ENCODE peak calls at places on chromosomes 7 and 10, in nine cellular contexts. L, N, D, A, I, J, B, C and F are unnamed samples.

GRCh38 chr7:125605241-125605640 is 675.6 kb upstream of the POT1 start:
- DNase-seq in L (no peak), N (no peak), D (no peak), A (no peak), I (no peak), J (no peak), B (no peak), C (no peak), F (no peak)

GRCh38 chr10:59000162-59000825 is 176.1 kb upstream of the PHYHIPL start:
- DNase-seq in L (no peak), N (no peak), D (no peak), A (no peak), I (no peak), J (no peak), B (no peak), C (no peak), F (no peak)

GRCh38 chr10:43176271-43176670 is 38.0 kb downstream of the CSGALNACT2 start:
- DNase-seq in L (no peak), N (no peak), D (no peak), A (no peak), I (no peak), J (no peak), B (no peak), C (no peak), F (no peak)

GRCh38 chr10:61024801-61025201 is 80.8 kb upstream of the RHOBTB1 start:
- DNase-seq in L (no peak), N (no peak), D (peak; percentile 53), A (peak; percentile 14), I (no peak), J (no peak), B (no peak), C (peak; percentile 74), F (no peak)

GRCh38 chr7:156669035-156669828 is 28.7 kb downstream of the RNF32 start:
- DNase-seq in L (no peak), N (no peak), D (no peak), A (no peak), I (no peak), J (no peak), B (no peak), C (no peak), F (no peak)

GRCh38 chr7:26646666-26647065 is 217.7 kb downstream of the SKAP2 start:
- DNase-seq in L (no peak), N (no peak), D (no peak), A (no peak), I (no peak), J (no peak), B (no peak), C (no peak), F (no peak)

GRCh38 chr10:43409385-43410109 is 561 bp upstream of the HNRNPF start:
- DNase-seq in L (peak; percentile 65), N (peak; percentile 68), D (no peak), A (no peak), I (peak; percentile 60), J (peak; percentile 79), B (no peak), C (no peak), F (peak; percentile 71)

GRCh38 chr7:45921699-45922519 is 837 bp upstream of the IGFBP3 start:
- DNase-seq in L (peak; percentile 47), N (peak; percentile 28), D (peak; percentile 65), A (peak; percentile 4), I (no peak), J (peak; percentile 84), B (no peak), C (peak; percentile 94), F (peak; percentile 85)

GRCh38 chr7:68613897-68614296 is 984.4 kb upstream of the AUTS2 start:
- DNase-seq in L (no peak), N (no peak), D (no peak), A (no peak), I (no peak), J (no peak), B (no peak), C (no peak), F (no peak)

DNA sequence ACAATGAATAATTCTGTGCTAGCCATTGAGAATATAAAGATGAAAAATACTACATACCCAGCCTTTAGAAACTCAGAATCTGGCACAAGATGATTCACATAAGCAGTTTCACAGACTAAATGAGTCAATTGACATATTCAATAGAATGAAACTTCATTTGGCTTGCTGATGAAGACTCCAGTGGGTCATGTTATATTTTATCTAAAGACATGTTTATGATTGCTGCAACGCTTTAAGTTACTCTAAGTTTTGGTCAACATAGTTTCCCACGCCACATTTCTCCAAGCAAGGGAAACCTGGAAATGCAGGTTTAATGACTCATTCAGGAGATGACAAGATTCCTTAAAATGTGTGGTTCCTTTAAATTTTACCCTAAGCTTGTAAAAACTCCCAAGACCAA is 6.8 kb downstream of the SEMA3A start:
- DNase-seq in L (no peak), N (no peak), D (peak; percentile 9), A (no peak), I (no peak), J (no peak), B (no peak), C (no peak), F (no peak)
- H3K27ac ChIP-seq in L (no peak overlapping the region), N (no peak overlapping the region), D (peak overlapping the region; percentile 21), A (no peak overlapping the region), I (no peak overlapping the region), J (no peak overlapping the region), B (no peak overlapping the region), C (no peak overlapping the region), F (no peak overlapping the region)

GRCh38 chr10:75508239-75508813 is 76.9 kb downstream of the LRMDA start:
- DNase-seq in L (no peak), N (no peak), D (peak; percentile 18), A (no peak), I (no peak), J (no peak), B (no peak), C (no peak), F (no peak)
- H3K27ac ChIP-seq in L (no peak overlapping the region), N (no peak overlapping the region), D (no peak overlapping the region), A (no peak overlapping the region), I (no peak overlapping the region), J (no peak overlapping the region), B (no peak overlapping the region), C (no peak overlapping the region), F (no peak overlapping the region)

GRCh38 chr7:128831178-128831993 is 1.2 kb downstream of the FLNC start:
- DNase-seq in L (no peak), N (no peak), D (no peak), A (peak; percentile 13), I (no peak), J (peak; percentile 84), B (no peak), C (peak; percentile 89), F (peak; percentile 79)

GRCh38 chr7:128833939-128834310 is 3.7 kb downstream of the FLNC start:
- DNase-seq in L (no peak), N (no peak), D (no peak), A (no peak), I (no peak), J (no peak), B (no peak), C (no peak), F (peak; percentile 17)

GRCh38 chr7:128833148-128833938 is 3.1 kb downstream of the FLNC start:
- DNase-seq in L (no peak), N (no peak), D (peak; percentile 52), A (no peak), I (no peak), J (peak; percentile 82), B (no peak), C (peak; percentile 79), F (peak; percentile 88)

GRCh38 chr7:128831994-128832879 is 2.0 kb downstream of the FLNC start:
- DNase-seq in L (no peak), N (no peak), D (peak; percentile 46), A (peak; percentile 7), I (no peak), J (peak; percentile 81), B (no peak), C (peak; percentile 91), F (peak; percentile 81)

GRCh38 chr7:128832880-128833147 is 2.6 kb downstream of the FLNC start:
- DNase-seq in L (no peak), N (no peak), D (no peak), A (no peak), I (no peak), J (no peak), B (no peak), C (no peak), F (no peak)
- H3K27ac ChIP-seq in L (no peak overlapping the region), N (no peak overlapping the region), D (no peak overlapping the region), A (no peak overlapping the region), I (peak overlapping the region; percentile 74), J (peak overlapping the region; percentile 31), B (no peak overlapping the region), C (peak overlapping the region; percentile 99), F (peak overlapping the region; percentile 77)

DNA sequence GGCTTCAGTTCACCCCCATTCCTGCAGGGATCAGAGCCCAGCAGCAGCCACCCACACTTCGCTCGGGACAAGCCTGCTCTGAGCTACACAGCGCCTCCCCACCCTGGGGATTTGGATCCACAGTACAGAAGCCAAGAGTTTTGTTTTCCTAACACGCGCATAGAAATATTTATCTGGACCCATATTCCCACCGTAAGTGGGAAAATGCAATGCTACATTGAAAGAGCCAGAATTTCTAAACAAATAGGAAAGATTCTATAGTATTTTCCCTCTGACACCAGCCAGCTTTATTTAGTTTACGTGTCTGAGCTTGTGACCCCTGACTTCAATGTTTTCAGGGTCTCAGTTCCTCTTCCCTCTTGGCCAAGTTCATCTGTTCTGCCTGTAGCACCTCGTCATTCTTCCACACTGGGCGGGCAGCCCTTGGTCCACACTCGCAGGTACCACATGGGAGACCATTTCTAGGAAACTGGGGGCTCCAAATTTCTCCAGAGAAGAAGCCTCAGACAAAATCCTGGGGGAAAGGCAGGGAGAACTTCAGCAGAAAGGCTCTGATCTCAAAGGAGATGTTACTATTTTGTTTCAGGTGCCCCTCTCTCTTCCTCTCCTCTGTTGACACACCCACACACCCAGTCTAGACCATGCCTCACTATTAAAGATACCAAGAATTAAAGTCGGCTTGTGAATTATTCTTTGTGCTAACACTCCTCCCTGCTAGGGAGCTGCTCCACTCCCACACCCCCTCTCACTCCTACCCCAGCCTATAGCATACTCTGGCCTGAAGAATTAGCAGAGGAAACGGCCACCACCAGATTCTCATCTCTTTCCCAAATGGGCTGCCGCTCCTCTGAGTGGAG is 116.0 kb upstream of the PCGF5 start:
- DNase-seq in L (no peak), N (no peak), D (no peak), A (no peak), I (no peak), J (peak; percentile 49), B (no peak), C (no peak), F (no peak)
- H3K27ac ChIP-seq in L (no peak overlapping the region), N (no peak overlapping the region), D (no peak overlapping the region), A (no peak overlapping the region), I (no peak overlapping the region), J (no peak overlapping the region), B (no peak overlapping the region), C (no peak overlapping the region), F (no peak overlapping the region)

GRCh38 chr10:34507217-34507616 is 307.9 kb downstream of the PARD3 start:
- DNase-seq in L (no peak), N (no peak), D (no peak), A (no peak), I (no peak), J (no peak), B (no peak), C (no peak), F (no peak)
- H3K27ac ChIP-seq in L (no peak overlapping the region), N (no peak overlapping the region), D (no peak overlapping the region), A (no peak overlapping the region), I (no peak overlapping the region), J (no peak overlapping the region), B (no peak overlapping the region), C (peak overlapping the region; percentile 39), F (no peak overlapping the region)